ENCODE peak calls at places on chromosomes 13 and 19, in four cellular contexts. Y is brain microvascular endothelial cell, O is aorta, S is esophagus squamous epithelium. F is an unnamed sample.

GRCh38 chr13:102128216-102128800 is 273.5 kb downstream of the FGF14 start:
- DNase-seq in O (no peak), S (no peak), Y (no peak), F (no peak)

GRCh38 chr19:58558623-58559274 is 338 bp upstream of the UBE2M start:
- DNase-seq in O (peak; percentile 99), Y (peak; percentile 98), S (no peak), F (no peak)

GRCh38 chr19:58009301-58009665 is 6.7 kb upstream of the ZNF606 start:
- DNase-seq in Y (no peak), O (no peak), S (no peak), F (no peak)

GRCh38 chr13:106851251-106851650 is 283.3 kb upstream of the ARGLU1 start:
- DNase-seq in O (no peak), Y (peak; percentile 70), S (no peak), F (no peak)

GRCh38 chr19:1360818-1361461 is 22.8 kb upstream of the NDUFS7 start:
- DNase-seq in O (peak; percentile 84), S (no peak), Y (peak; percentile 49), F (peak; percentile 93)

GRCh38 chr13:22486490-22486889 is 694.3 kb upstream of the SGCG start:
- DNase-seq in O (no peak), Y (no peak), S (no peak), F (no peak)

GRCh38 chr13:43657485-43657884 is 129.3 kb downstream of the ENOX1 start:
- DNase-seq in O (no peak), Y (no peak), S (no peak), F (no peak)

GRCh38 chr19:32223595-32224370 is 121.6 kb upstream of the ZNF507 start:
- DNase-seq in Y (no peak), S (no peak), O (no peak), F (no peak)

GRCh38 chr13:29743229-29743786 is 107.1 kb downstream of the UBL3 start:
- DNase-seq in Y (no peak), O (peak; percentile 61), S (no peak), F (no peak)

GRCh38 chr19:50203281-50204080 is at the start of gene MYH14:
- DNase-seq in Y (peak; percentile 4), O (peak; percentile 88), S (no peak), F (peak; percentile 96)

GRCh38 chr13:34943675-34944634 is 1.9 kb downstream of the NBEA start:
- DNase-seq in S (no peak), O (no peak), Y (no peak), F (no peak)

GRCh38 chr19:870963-871401 is 11.5 kb downstream of the CFD start:
- DNase-seq in Y (no peak), S (no peak), O (no peak), F (no peak)

GRCh38 chr13:43348397-43348796 is 325.0 kb downstream of the DNAJC15 start:
- DNase-seq in S (no peak), O (no peak), Y (peak; percentile 59), F (no peak)

GRCh38 chr13:51523082-51523518 is 61.2 kb upstream of the WDFY2 start:
- DNase-seq in O (peak; percentile 55), S (no peak), Y (no peak), F (no peak)

GRCh38 chr13:36151591-36151990 is 20.4 kb upstream of the DCLK1 start:
- DNase-seq in Y (no peak), O (no peak), S (no peak), F (no peak)

GRCh38 chr13:76286178-76286577 is 600.0 kb downstream of the KCTD12 start:
- DNase-seq in Y (peak; percentile 62), S (no peak), O (peak; percentile 26), F (no peak)

GRCh38 chr13:44853641-44854040 is 135.6 kb downstream of the NUFIP1 start:
- DNase-seq in O (no peak), Y (no peak), S (no peak), F (no peak)

GRCh38 chr19:1699998-1700732 is 47.8 kb upstream of the TCF3 start:
- DNase-seq in S (no peak), Y (no peak), O (no peak), F (no peak)

GRCh38 chr13:110415669-110416068 is 108.6 kb downstream of the COL4A2 start:
- DNase-seq in Y (no peak), O (no peak), S (no peak), F (no peak)

GRCh38 chr19:18790566-18791314 is at the start of gene COMP:
- DNase-seq in Y (no peak), O (no peak), S (no peak), F (no peak)

GRCh38 chr13:42876810-42877550 is 95.6 kb downstream of the FAM216B start:
- DNase-seq in S (no peak), O (no peak), Y (peak; percentile 68), F (no peak)

GRCh38 chr19:3075605-3076431 is 13.5 kb upstream of the TLE5 start:
- DNase-seq in O (no peak), Y (no peak), S (no peak), F (peak; percentile 38)

GRCh38 chr13:79870766-79871165 is 389.8 kb downstream of the NDFIP2 start:
- DNase-seq in S (no peak), O (no peak), Y (no peak), F (no peak)

GRCh38 chr13:79870123-79870522 is 389.2 kb downstream of the NDFIP2 start:
- DNase-seq in O (no peak), Y (no peak), S (no peak), F (no peak)

GRCh38 chr13:79871594-79871993 is 390.6 kb downstream of the NDFIP2 start:
- DNase-seq in S (no peak), O (no peak), Y (no peak), F (no peak)

GRCh38 chr13:79867248-79867647 is 386.3 kb downstream of the NDFIP2 start:
- DNase-seq in S (no peak), Y (peak; percentile 7), O (no peak), F (no peak)

DNA sequence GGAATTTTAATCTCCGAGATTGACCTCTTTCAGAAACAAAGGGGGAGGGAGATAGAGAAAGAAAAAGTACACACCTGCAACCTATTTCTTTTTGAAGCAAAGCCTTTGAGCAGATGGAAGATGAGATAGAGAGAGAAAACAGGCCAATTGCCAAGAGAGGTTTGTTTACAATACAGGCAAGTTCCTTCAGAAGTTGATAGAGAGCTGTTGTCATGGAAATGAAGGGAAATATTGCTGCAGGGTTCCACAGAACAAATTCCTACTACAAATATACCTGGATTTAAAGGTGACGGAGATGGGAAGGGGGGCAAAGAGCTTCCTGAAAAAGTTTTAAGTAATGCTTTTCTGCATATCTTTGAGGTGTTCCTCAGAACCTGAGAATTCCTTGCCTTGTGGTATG is 388.4 kb downstream of the NDFIP2 start:
- DNase-seq in Y (peak; percentile 12), O (no peak), S (no peak), F (no peak)
- H3K27ac ChIP-seq in Y (no peak overlapping the region), O (no peak overlapping the region), S (no peak overlapping the region), F (no peak overlapping the region)

DNA sequence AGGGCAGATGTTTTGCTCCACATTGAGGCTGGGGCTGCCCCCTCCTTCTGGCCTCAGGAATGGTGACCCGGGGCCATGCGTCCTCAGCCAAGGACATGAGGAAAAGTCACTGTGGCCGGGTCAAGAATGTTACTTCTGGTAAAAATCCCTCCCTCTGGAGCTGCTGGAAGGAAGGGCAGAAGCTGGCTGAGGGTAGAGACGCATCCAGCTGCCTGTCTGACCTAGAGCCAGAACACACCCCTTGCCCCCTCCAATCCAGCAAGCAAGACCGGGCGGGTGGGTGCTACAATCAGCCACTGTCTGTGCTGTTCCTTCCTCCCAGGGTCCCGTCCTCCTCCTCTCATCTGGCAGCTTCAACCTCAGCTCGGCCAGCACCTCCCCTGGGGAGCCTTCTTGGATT is 59.0 kb downstream of the PTPRS start:
- DNase-seq in O (peak; percentile 79), Y (no peak), S (no peak), F (no peak)
- H3K27ac ChIP-seq in O (no peak overlapping the region), Y (no peak overlapping the region), S (peak overlapping the region; percentile 83), F (no peak overlapping the region)

DNA sequence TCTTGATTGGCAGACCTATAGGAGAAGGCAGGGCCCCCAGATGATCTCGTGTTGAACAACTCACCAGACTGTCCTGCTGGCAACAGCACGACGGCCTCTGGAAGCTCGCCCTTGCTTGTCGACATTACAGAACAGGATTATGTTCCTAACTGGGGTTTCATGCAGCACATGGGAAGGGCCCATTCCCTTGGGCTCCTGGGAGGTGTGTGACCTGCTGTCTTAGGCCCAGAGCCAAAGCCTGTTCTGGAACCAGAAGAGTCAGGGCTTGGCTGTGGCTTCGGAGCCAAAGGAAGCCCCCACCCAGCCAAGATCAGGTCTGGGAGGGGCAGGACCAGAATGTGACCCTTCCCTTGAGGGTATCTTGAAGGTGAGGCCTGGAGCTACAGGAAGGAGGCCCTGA is 36.9 kb downstream of the RGCC start:
- DNase-seq in O (no peak), S (no peak), Y (no peak), F (no peak)
- H3K27ac ChIP-seq in O (no peak overlapping the region), S (no peak overlapping the region), Y (no peak overlapping the region), F (no peak overlapping the region)

GRCh38 chr19:46782355-46783019 is 5.9 kb downstream of the SLC1A5 start:
- DNase-seq in O (no peak), Y (no peak), S (no peak), F (no peak)
- H3K27ac ChIP-seq in O (no peak overlapping the region), Y (no peak overlapping the region), S (no peak overlapping the region), F (no peak overlapping the region)

GRCh38 chr13:40483601-40484000 is 182.8 kb downstream of the FOXO1 start:
- DNase-seq in Y (no peak), O (no peak), S (no peak), F (no peak)
- H3K27ac ChIP-seq in Y (no peak overlapping the region), O (no peak overlapping the region), S (no peak overlapping the region), F (no peak overlapping the region)

GRCh38 chr19:55525289-55526101 is 11.4 kb downstream of the SBK2 start:
- DNase-seq in O (no peak), Y (no peak), S (no peak), F (no peak)

GRCh38 chr19:55516878-55517620 is 19.9 kb downstream of the SBK2 start:
- DNase-seq in Y (peak; percentile 86), S (peak; percentile 49), O (peak; percentile 95), F (peak; percentile 92)

GRCh38 chr19:55519461-55520311 is 17.2 kb downstream of the SBK2 start:
- DNase-seq in O (no peak), Y (peak; percentile 72), S (no peak), F (no peak)

GRCh38 chr19:55526216-55527196 is 10.4 kb downstream of the SBK2 start:
- DNase-seq in S (no peak), O (peak; percentile 71), Y (peak; percentile 62), F (no peak)

GRCh38 chr19:55520691-55521292 is 16.1 kb downstream of the SBK2 start:
- DNase-seq in S (no peak), O (no peak), Y (no peak), F (no peak)
- H3K27ac ChIP-seq in S (no peak overlapping the region), O (no peak overlapping the region), Y (no peak overlapping the region), F (no peak overlapping the region)

F was measured in substantia nigra.